ENCODE peak calls at places on chromosome 11, in five cellular contexts. Y is AG09309, M is NCI-H1436, K is Caki2, H is K562. B is an unnamed sample.

GRCh38 chr11:69529001-69529400 is 47.5 kb downstream of the LINC01488 start:
- DNase-seq in Y (no peak), M (no peak), K (no peak), H (no peak), B (no peak)

GRCh38 chr11:128503231-128503991 is 83.9 kb downstream of the ETS1 start:
- DNase-seq in Y (peak), M (no peak), K (no peak), H (no peak), B (no peak)

GRCh38 chr11:2099523-2100316 is 39.5 kb downstream of the IGF2 start:
- DNase-seq in Y (no peak), M (peak), K (no peak), H (no peak), B (no peak)

GRCh38 chr11:125923012-125923579 is 18.8 kb downstream of the DDX25 start:
- DNase-seq in Y (peak), M (peak), K (no peak), H (peak), B (peak)

GRCh38 chr11:96551136-96551535 is 161.3 kb downstream of the JRKL start:
- DNase-seq in Y (no peak), M (no peak), K (no peak), H (no peak), B (no peak)

GRCh38 chr11:105854269-105854668 is 167.8 kb downstream of the MSANTD4 start:
- DNase-seq in Y (no peak), M (no peak), K (no peak), H (no peak), B (no peak)

GRCh38 chr11:69603163-69603836 is 37.7 kb upstream of the CCND1 start:
- DNase-seq in Y (no peak), M (no peak), K (no peak), H (no peak), B (no peak)

GRCh38 chr11:95157824-95158223 is 68.2 kb downstream of the ENDOD1 start:
- DNase-seq in Y (no peak), M (no peak), K (no peak), H (no peak), B (no peak)

GRCh38 chr11:70247710-70248072 is 22.8 kb upstream of the PPFIA1 start:
- DNase-seq in Y (no peak), M (no peak), K (peak), H (no peak), B (no peak)

B was measured in GM18507.